ENCODE peak calls at places on chromosome 1, in nine cellular contexts. H, D, U, C, K, M, A, E and Q are unnamed samples.
A peak's percentile ranks its signal among the peaks of the same experiment; 100 is the strongest.

GRCh38 chr1:214542275-214543199 is 8.9 kb downstream of the PTPN14 start:
- DNase-seq in K (no peak), H (no peak), D (no peak), U (no peak), C (no peak), A (no peak), E (no peak), M (no peak), Q (no peak)

GRCh38 chr1:40185951-40186864 is 25.0 kb downstream of the RLF start:
- DNase-seq in C (no peak), D (peak; percentile 49), E (no peak), M (no peak), A (no peak), H (no peak), U (peak; percentile 95), K (peak; percentile 25), Q (no peak)

GRCh38 chr1:201563406-201563780 is 24.5 kb downstream of the NAV1 start:
- DNase-seq in H (no peak), K (no peak), A (no peak), D (no peak), C (peak; percentile 41), U (no peak), E (no peak), M (no peak), Q (peak; percentile 37)

GRCh38 chr1:221794079-221794670 is 52.3 kb upstream of the DUSP10 start:
- DNase-seq in A (no peak), M (no peak), H (no peak), D (peak; percentile 48), E (no peak), U (peak; percentile 60), C (no peak), K (no peak), Q (no peak)

GRCh38 chr1:242011879-242012674 is 13.2 kb upstream of the MAP1LC3C start:
- DNase-seq in D (no peak), E (no peak), U (peak; percentile 86), M (no peak), H (no peak), C (no peak), K (no peak), A (no peak), Q (no peak)

GRCh38 chr1:208007938-208008342 is 97.0 kb upstream of the CD34 start:
- DNase-seq in M (no peak), C (no peak), D (peak; percentile 76), U (peak; percentile 89), A (no peak), K (peak; percentile 75), E (no peak), H (no peak), Q (no peak)

GRCh38 chr1:1067284-1068076 is 6.6 kb downstream of the RNF223 start:
- DNase-seq in H (no peak), D (no peak), E (no peak), U (no peak), K (no peak), M (no peak), A (no peak), C (no peak), Q (no peak)

GRCh38 chr1:94327001-94327685 is 89.8 kb upstream of the ARHGAP29 start:
- DNase-seq in U (peak; percentile 77), M (peak; percentile 73), A (peak; percentile 31), E (no peak), D (peak; percentile 82), C (peak; percentile 76), H (no peak), K (peak; percentile 72), Q (no peak)

GRCh38 chr1:19979494-19979977 is at the start of gene PLA2G2A:
- DNase-seq in E (peak; percentile 73), D (no peak), A (no peak), K (peak; percentile 39), U (no peak), C (peak; percentile 82), H (no peak), M (no peak), Q (no peak)

GRCh38 chr1:233364026-233364425 is 36.5 kb downstream of the MAP3K21 start:
- DNase-seq in U (no peak), A (no peak), C (no peak), D (no peak), E (no peak), K (no peak), H (no peak), M (no peak), Q (no peak)

GRCh38 chr1:69671363-69672010 is 103.8 kb downstream of the LRRC7 start:
- DNase-seq in K (no peak), A (no peak), U (peak; percentile 81), E (no peak), H (no peak), D (no peak), M (no peak), C (no peak), Q (no peak)

GRCh38 chr1:92080128-92080985 is at the start of gene BTBD8:
- DNase-seq in M (peak; percentile 84), E (peak; percentile 91), D (peak; percentile 78), K (peak; percentile 90), A (peak; percentile 59), H (peak; percentile 35), U (peak; percentile 72), C (peak; percentile 93), Q (peak; percentile 79)
- TF ChIP-seq CTCF in M (no peak), E (no peak), D (no peak), K (peak; percentile 7), A (no peak), H (no peak), U (no peak), C (no peak), Q (peak; percentile 17)

DNA sequence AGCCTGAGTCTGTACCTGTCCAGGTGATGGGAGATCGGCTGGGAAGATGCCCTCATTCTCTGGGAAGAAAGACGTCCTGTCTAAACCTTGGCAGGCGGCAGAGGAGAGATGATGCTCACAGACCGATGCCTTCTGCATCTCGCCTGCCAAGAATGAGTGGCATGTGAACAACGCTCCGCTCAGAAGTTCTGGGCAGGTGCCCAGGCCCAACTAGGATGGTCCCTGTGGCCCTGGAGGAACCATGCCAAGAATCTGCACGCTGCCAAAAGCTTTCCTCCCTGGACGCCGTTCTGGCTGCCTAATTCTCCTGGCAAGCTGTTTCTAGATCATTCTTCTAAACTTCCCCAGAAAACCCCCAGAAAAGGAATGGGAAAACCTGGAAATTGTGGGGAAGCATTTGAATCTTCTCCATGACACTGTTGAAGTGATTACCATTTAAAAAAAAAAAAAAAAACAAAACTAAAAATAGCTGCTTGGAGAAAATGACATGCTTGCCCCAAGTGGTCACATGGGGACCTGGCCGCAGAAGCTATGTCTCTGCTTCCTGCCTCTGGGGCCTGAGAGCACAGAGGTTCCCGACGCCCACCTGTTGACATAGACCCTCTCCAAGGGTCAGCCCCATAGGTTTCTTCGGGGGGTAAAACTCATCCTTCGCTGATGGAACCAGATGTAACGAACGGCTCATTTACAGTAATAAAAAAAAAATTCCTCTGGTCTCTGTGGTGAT is 441.0 kb downstream of the PRDM2 start:
- DNase-seq in M (peak; percentile 75), A (no peak), D (no peak), H (no peak), E (peak; percentile 80), C (no peak), U (peak; percentile 50), K (peak; percentile 2), Q (no peak)
- TF ChIP-seq CTCF in M (no peak), A (no peak), D (no peak), H (no peak), E (no peak), C (no peak), U (no peak), K (no peak), Q (no peak)

GRCh38 chr1:30930631-30931173 is 22.1 kb upstream of the SDC3 start:
- DNase-seq in C (no peak), U (no peak), M (no peak), E (no peak), H (no peak), D (no peak), A (no peak), K (no peak), Q (no peak)

GRCh38 chr1:30936541-30937171 is 28.1 kb upstream of the SDC3 start:
- DNase-seq in A (no peak), H (no peak), E (no peak), U (no peak), D (no peak), K (no peak), C (no peak), M (no peak), Q (no peak)

GRCh38 chr1:30929944-30930525 is 21.5 kb upstream of the SDC3 start:
- DNase-seq in U (no peak), M (no peak), K (no peak), A (no peak), H (no peak), D (no peak), C (no peak), E (no peak), Q (no peak)

GRCh38 chr1:30934613-30935012 is 26.1 kb upstream of the SDC3 start:
- DNase-seq in E (no peak), M (no peak), A (no peak), D (no peak), U (no peak), K (no peak), C (no peak), H (no peak), Q (no peak)

GRCh38 chr1:30933874-30934252 is 25.3 kb upstream of the SDC3 start:
- DNase-seq in K (no peak), H (no peak), M (no peak), D (peak; percentile 42), E (no peak), C (no peak), U (peak; percentile 76), A (no peak), Q (no peak)
- TF ChIP-seq CTCF in K (no peak), H (no peak), M (no peak), D (no peak), E (no peak), C (no peak), U (no peak), A (no peak), Q (no peak)

GRCh38 chr1:234768171-234768568 is 158.2 kb upstream of the IRF2BP2 start:
- DNase-seq in E (no peak), K (no peak), M (no peak), D (no peak), A (no peak), C (no peak), H (no peak), U (no peak), Q (no peak)
- TF ChIP-seq CTCF in E (no peak), K (no peak), M (no peak), D (no peak), A (no peak), C (no peak), H (no peak), U (no peak), Q (no peak)